ENCODE peak calls at places on chromosome 16, in ten cellular contexts. One of them, this sample, is unnamed.

GRCh38 chr16:9966569-9967157 is 215.6 kb downstream of the GRIN2A start:
- DNase-seq in activated T-cell treated with anti-CD3 and anti-CD28 coated beads, Interleukin-2, amount 50 U/mL, for 72 hours: peak; percentile 7
- DNase-seq in dermis microvascular lymphatic vessel endothelial cell: no peak
- DNase-seq in HFFc6: peak; percentile 11
- DNase-seq in foreskin fibroblast: no peak
- DNase-seq in MM.1S: no peak
- DNase-seq in A673: peak; percentile 2
- DNase-seq in AG08395: no peak
- DNase-seq in fibroblast of the conjunctiva: no peak
- DNase-seq in nephron progenitor cell: no peak
- DNase-seq in this sample: no peak

GRCh38 chr16:1550696-1551095 is 17.2 kb downstream of the TMEM204 start:
- DNase-seq in foreskin fibroblast: no peak
- DNase-seq in nephron progenitor cell: no peak
- DNase-seq in A673: no peak
- DNase-seq in AG08395: no peak
- DNase-seq in fibroblast of the conjunctiva: no peak
- DNase-seq in HFFc6: no peak
- DNase-seq in dermis microvascular lymphatic vessel endothelial cell: no peak
- DNase-seq in MM.1S: no peak
- DNase-seq in activated T-cell treated with anti-CD3 and anti-CD28 coated beads, Interleukin-2, amount 50 U/mL, for 72 hours: no peak
- DNase-seq in this sample: no peak

GRCh38 chr16:30183961-30184429 is 593 bp downstream of the CORO1A start:
- DNase-seq in A673: no peak
- DNase-seq in activated T-cell treated with anti-CD3 and anti-CD28 coated beads, Interleukin-2, amount 50 U/mL, for 72 hours: peak; percentile 81
- DNase-seq in foreskin fibroblast: no peak
- DNase-seq in fibroblast of the conjunctiva: no peak
- DNase-seq in dermis microvascular lymphatic vessel endothelial cell: no peak
- DNase-seq in HFFc6: no peak
- DNase-seq in AG08395: no peak
- DNase-seq in nephron progenitor cell: peak; percentile 5
- DNase-seq in MM.1S: peak; percentile 83
- DNase-seq in this sample: no peak

GRCh38 chr16:75109732-75110243 is 6.8 kb downstream of the LDHD start:
- DNase-seq in AG08395: no peak
- DNase-seq in MM.1S: no peak
- DNase-seq in A673: no peak
- DNase-seq in activated T-cell treated with anti-CD3 and anti-CD28 coated beads, Interleukin-2, amount 50 U/mL, for 72 hours: no peak
- DNase-seq in nephron progenitor cell: no peak
- DNase-seq in foreskin fibroblast: no peak
- DNase-seq in HFFc6: no peak
- DNase-seq in fibroblast of the conjunctiva: no peak
- DNase-seq in dermis microvascular lymphatic vessel endothelial cell: no peak
- DNase-seq in this sample: no peak

GRCh38 chr16:80899804-80900592 is 95.6 kb upstream of the CDYL2 start:
- DNase-seq in MM.1S: no peak
- DNase-seq in activated T-cell treated with anti-CD3 and anti-CD28 coated beads, Interleukin-2, amount 50 U/mL, for 72 hours: no peak
- DNase-seq in foreskin fibroblast: peak; percentile 7
- DNase-seq in fibroblast of the conjunctiva: peak; percentile 83
- DNase-seq in A673: peak; percentile 24
- DNase-seq in nephron progenitor cell: no peak
- DNase-seq in HFFc6: peak; percentile 55
- DNase-seq in dermis microvascular lymphatic vessel endothelial cell: peak; percentile 73
- DNase-seq in AG08395: peak; percentile 54
- DNase-seq in this sample: no peak

GRCh38 chr16:87706278-87707000 is 59.3 kb downstream of the KLHDC4 start:
- DNase-seq in activated T-cell treated with anti-CD3 and anti-CD28 coated beads, Interleukin-2, amount 50 U/mL, for 72 hours: no peak
- DNase-seq in dermis microvascular lymphatic vessel endothelial cell: no peak
- DNase-seq in foreskin fibroblast: no peak
- DNase-seq in A673: no peak
- DNase-seq in MM.1S: no peak
- DNase-seq in fibroblast of the conjunctiva: no peak
- DNase-seq in HFFc6: no peak
- DNase-seq in AG08395: no peak
- DNase-seq in nephron progenitor cell: no peak
- DNase-seq in this sample: no peak

GRCh38 chr16:62665269-62665668 is 629.0 kb upstream of the CDH8 start:
- DNase-seq in HFFc6: no peak
- DNase-seq in nephron progenitor cell: no peak
- DNase-seq in foreskin fibroblast: no peak
- DNase-seq in AG08395: no peak
- DNase-seq in fibroblast of the conjunctiva: no peak
- DNase-seq in A673: peak; percentile 79
- DNase-seq in MM.1S: no peak
- DNase-seq in activated T-cell treated with anti-CD3 and anti-CD28 coated beads, Interleukin-2, amount 50 U/mL, for 72 hours: no peak
- DNase-seq in dermis microvascular lymphatic vessel endothelial cell: no peak
- DNase-seq in this sample: no peak

GRCh38 chr16:63067141-63067540 is 1030.9 kb upstream of the CDH8 start:
- DNase-seq in activated T-cell treated with anti-CD3 and anti-CD28 coated beads, Interleukin-2, amount 50 U/mL, for 72 hours: no peak
- DNase-seq in foreskin fibroblast: no peak
- DNase-seq in MM.1S: peak; percentile 3
- DNase-seq in dermis microvascular lymphatic vessel endothelial cell: no peak
- DNase-seq in fibroblast of the conjunctiva: no peak
- DNase-seq in HFFc6: no peak
- DNase-seq in A673: no peak
- DNase-seq in nephron progenitor cell: no peak
- DNase-seq in AG08395: no peak
- DNase-seq in this sample: peak; percentile 11

GRCh38 chr16:48384982-48385271 is 286 bp downstream of the SIAH1 start:
- DNase-seq in MM.1S: no peak
- DNase-seq in fibroblast of the conjunctiva: no peak
- DNase-seq in HFFc6: no peak
- DNase-seq in AG08395: no peak
- DNase-seq in A673: no peak
- DNase-seq in activated T-cell treated with anti-CD3 and anti-CD28 coated beads, Interleukin-2, amount 50 U/mL, for 72 hours: no peak
- DNase-seq in nephron progenitor cell: peak; percentile 75
- DNase-seq in foreskin fibroblast: no peak
- DNase-seq in dermis microvascular lymphatic vessel endothelial cell: peak; percentile 4
- DNase-seq in this sample: peak; percentile 70

GRCh38 chr16:50021509-50021908 is 3.5 kb upstream of the CNEP1R1 start:
- DNase-seq in HFFc6: peak; percentile 19
- DNase-seq in MM.1S: peak; percentile 12
- DNase-seq in activated T-cell treated with anti-CD3 and anti-CD28 coated beads, Interleukin-2, amount 50 U/mL, for 72 hours: peak; percentile 24
- DNase-seq in nephron progenitor cell: no peak
- DNase-seq in foreskin fibroblast: no peak
- DNase-seq in fibroblast of the conjunctiva: no peak
- DNase-seq in A673: peak; percentile 39
- DNase-seq in dermis microvascular lymphatic vessel endothelial cell: no peak
- DNase-seq in AG08395: peak; percentile 10
- DNase-seq in this sample: peak; percentile 10

GRCh38 chr16:28304214-28304613 is 11.9 kb downstream of the SBK1 start:
- DNase-seq in dermis microvascular lymphatic vessel endothelial cell: peak; percentile 9
- DNase-seq in HFFc6: peak; percentile 15
- DNase-seq in fibroblast of the conjunctiva: no peak
- DNase-seq in nephron progenitor cell: peak; percentile 78
- DNase-seq in AG08395: peak; percentile 33
- DNase-seq in foreskin fibroblast: no peak
- DNase-seq in activated T-cell treated with anti-CD3 and anti-CD28 coated beads, Interleukin-2, amount 50 U/mL, for 72 hours: no peak
- DNase-seq in MM.1S: peak; percentile 40
- DNase-seq in A673: peak; percentile 46
- DNase-seq in this sample: no peak

GRCh38 chr16:70635356-70636016 is 10.9 kb upstream of the IL34 start:
- DNase-seq in activated T-cell treated with anti-CD3 and anti-CD28 coated beads, Interleukin-2, amount 50 U/mL, for 72 hours: no peak
- DNase-seq in MM.1S: no peak
- DNase-seq in fibroblast of the conjunctiva: no peak
- DNase-seq in AG08395: peak; percentile 66
- DNase-seq in nephron progenitor cell: peak; percentile 45
- DNase-seq in dermis microvascular lymphatic vessel endothelial cell: peak; percentile 37
- DNase-seq in HFFc6: peak; percentile 74
- DNase-seq in foreskin fibroblast: peak; percentile 58
- DNase-seq in A673: no peak
- DNase-seq in this sample: no peak

GRCh38 chr16:85083051-85083639 is 29.1 kb downstream of the CIBAR2 start:
- DNase-seq in HFFc6: no peak
- DNase-seq in MM.1S: no peak
- DNase-seq in activated T-cell treated with anti-CD3 and anti-CD28 coated beads, Interleukin-2, amount 50 U/mL, for 72 hours: no peak
- DNase-seq in AG08395: no peak
- DNase-seq in A673: no peak
- DNase-seq in foreskin fibroblast: no peak
- DNase-seq in fibroblast of the conjunctiva: no peak
- DNase-seq in nephron progenitor cell: no peak
- DNase-seq in dermis microvascular lymphatic vessel endothelial cell: no peak
- DNase-seq in this sample: no peak

GRCh38 chr16:12719972-12720371 is 83.7 kb downstream of the CPPED1 start:
- DNase-seq in A673: no peak
- DNase-seq in foreskin fibroblast: no peak
- DNase-seq in MM.1S: no peak
- DNase-seq in HFFc6: no peak
- DNase-seq in nephron progenitor cell: no peak
- DNase-seq in AG08395: no peak
- DNase-seq in fibroblast of the conjunctiva: no peak
- DNase-seq in activated T-cell treated with anti-CD3 and anti-CD28 coated beads, Interleukin-2, amount 50 U/mL, for 72 hours: no peak
- DNase-seq in dermis microvascular lymphatic vessel endothelial cell: no peak
- DNase-seq in this sample: no peak

GRCh38 chr16:31055613-31056012 is 18.4 kb downstream of the ZNF668 start:
- DNase-seq in activated T-cell treated with anti-CD3 and anti-CD28 coated beads, Interleukin-2, amount 50 U/mL, for 72 hours: no peak
- DNase-seq in HFFc6: no peak
- DNase-seq in A673: no peak
- DNase-seq in AG08395: no peak
- DNase-seq in dermis microvascular lymphatic vessel endothelial cell: no peak
- DNase-seq in nephron progenitor cell: no peak
- DNase-seq in fibroblast of the conjunctiva: no peak
- DNase-seq in MM.1S: no peak
- DNase-seq in foreskin fibroblast: no peak
- DNase-seq in this sample: no peak

GRCh38 chr16:24700549-24701392 is 28.7 kb upstream of the TNRC6A start:
- DNase-seq in dermis microvascular lymphatic vessel endothelial cell: peak; percentile 63
- DNase-seq in fibroblast of the conjunctiva: peak; percentile 99
- DNase-seq in AG08395: peak; percentile 98
- DNase-seq in nephron progenitor cell: no peak
- DNase-seq in HFFc6: peak; percentile 98
- DNase-seq in activated T-cell treated with anti-CD3 and anti-CD28 coated beads, Interleukin-2, amount 50 U/mL, for 72 hours: no peak
- DNase-seq in foreskin fibroblast: peak; percentile 97
- DNase-seq in MM.1S: no peak
- DNase-seq in A673: peak; percentile 92
- DNase-seq in this sample: no peak

GRCh38 chr16:27237229-27238015 is 31.1 kb downstream of the NSMCE1 start:
- DNase-seq in dermis microvascular lymphatic vessel endothelial cell: peak; percentile 83
- DNase-seq in HFFc6: no peak
- DNase-seq in MM.1S: no peak
- DNase-seq in nephron progenitor cell: no peak
- DNase-seq in foreskin fibroblast: no peak
- DNase-seq in fibroblast of the conjunctiva: no peak
- DNase-seq in activated T-cell treated with anti-CD3 and anti-CD28 coated beads, Interleukin-2, amount 50 U/mL, for 72 hours: peak; percentile 91
- DNase-seq in AG08395: peak; percentile 18
- DNase-seq in A673: peak; percentile 25
- DNase-seq in this sample: no peak

This sample was measured in NCI-H82.